ENCODE peak calls at places on chromosomes 6 and 20, in eight cellular contexts. E, K, L, S, B, W, J and G are unnamed samples.

GRCh38 chr6:11094411-11094851 is 797 bp downstream of the SMIM13 start:
- DNase-seq in E (peak; percentile 33), K (peak; percentile 42), L (peak; percentile 52), S (peak; percentile 43), B (peak; percentile 72), W (no peak), J (peak; percentile 44), G (peak; percentile 46)

GRCh38 chr20:50561379-50562078 is 51.3 kb downstream of the PTPN1 start:
- DNase-seq in E (peak; percentile 16), K (peak; percentile 89), L (no peak), S (peak; percentile 94), B (peak; percentile 73), W (peak; percentile 90), J (peak; percentile 97), G (peak; percentile 93)

GRCh38 chr6:97440590-97441176 is 157.7 kb upstream of the MMS22L start:
- DNase-seq in E (no peak), K (peak; percentile 22), L (no peak), S (peak; percentile 25), B (no peak), W (no peak), J (peak; percentile 21), G (peak; percentile 33)

GRCh38 chr20:18284805-18285533 is 3.4 kb upstream of the ZNF133 start:
- DNase-seq in E (no peak), K (no peak), L (no peak), S (peak; percentile 20), B (no peak), W (no peak), J (no peak), G (no peak)

GRCh38 chr20:41183831-41184230 is 46.5 kb downstream of the PLCG1 start:
- DNase-seq in E (no peak), K (no peak), L (no peak), S (no peak), B (no peak), W (no peak), J (no peak), G (no peak)

GRCh38 chr20:32521780-32522524 is 63.2 kb downstream of the NOL4L start:
- DNase-seq in E (peak; percentile 75), K (peak; percentile 34), L (peak; percentile 68), S (peak; percentile 57), B (no peak), W (no peak), J (peak; percentile 22), G (peak; percentile 71)

GRCh38 chr20:38420232-38421085 is 14.7 kb downstream of the SNHG17 start:
- DNase-seq in E (no peak), K (no peak), L (no peak), S (no peak), B (peak; percentile 20), W (no peak), J (no peak), G (peak; percentile 25)

GRCh38 chr6:85494551-85495337 is 44.9 kb downstream of the NT5E start:
- DNase-seq in E (no peak), K (peak; percentile 28), L (no peak), S (no peak), B (no peak), W (no peak), J (peak; percentile 58), G (peak; percentile 47)

GRCh38 chr20:25310921-25311728 is 63.2 kb downstream of the PYGB start:
- DNase-seq in E (no peak), K (peak; percentile 94), L (peak; percentile 34), S (peak; percentile 52), B (peak; percentile 60), W (peak; percentile 58), J (no peak), G (peak; percentile 63)

GRCh38 chr6:134247271-134247833 is 70.6 kb downstream of the SGK1 start:
- DNase-seq in E (peak; percentile 66), K (no peak), L (no peak), S (no peak), B (no peak), W (no peak), J (peak; percentile 85), G (no peak)

GRCh38 chr20:17565164-17565845 is 4.6 kb upstream of the DSTN start:
- DNase-seq in E (no peak), K (peak; percentile 65), L (no peak), S (no peak), B (no peak), W (no peak), J (no peak), G (peak; percentile 48)

GRCh38 chr6:88422831-88423230 is 256.7 kb upstream of the CNR1 start:
- DNase-seq in E (no peak), K (no peak), L (no peak), S (no peak), B (no peak), W (no peak), J (no peak), G (peak; percentile 29)

GRCh38 chr6:138297761-138298298 is 79.5 kb upstream of the PBOV1 start:
- DNase-seq in E (no peak), K (peak; percentile 32), L (no peak), S (no peak), B (no peak), W (no peak), J (peak; percentile 38), G (no peak)

GRCh38 chr6:62640749-62641148 is 354.7 kb upstream of the KHDRBS2 start:
- DNase-seq in E (no peak), K (no peak), L (no peak), S (no peak), B (no peak), W (no peak), J (no peak), G (peak; percentile 1)

GRCh38 chr20:23120936-23121765 is 35.0 kb upstream of the CD93 start:
- DNase-seq in E (no peak), K (peak; percentile 8), L (peak; percentile 30), S (no peak), B (peak; percentile 63), W (no peak), J (no peak), G (no peak)

GRCh38 chr6:69887026-69887425 is 20.7 kb downstream of the COL19A1 start:
- DNase-seq in E (no peak), K (no peak), L (no peak), S (no peak), B (no peak), W (no peak), J (peak; percentile 29), G (peak; percentile 66)

GRCh38 chr6:169847773-169848380 is 96.5 kb downstream of the ERMARD start:
- DNase-seq in E (no peak), K (no peak), L (no peak), S (no peak), B (no peak), W (no peak), J (peak; percentile 40), G (no peak)

GRCh38 chr6:97203343-97203742 is 79.7 kb downstream of the MMS22L start:
- DNase-seq in E (no peak), K (peak; percentile 8), L (no peak), S (no peak), B (no peak), W (peak; percentile 65), J (peak; percentile 15), G (no peak)

DNA sequence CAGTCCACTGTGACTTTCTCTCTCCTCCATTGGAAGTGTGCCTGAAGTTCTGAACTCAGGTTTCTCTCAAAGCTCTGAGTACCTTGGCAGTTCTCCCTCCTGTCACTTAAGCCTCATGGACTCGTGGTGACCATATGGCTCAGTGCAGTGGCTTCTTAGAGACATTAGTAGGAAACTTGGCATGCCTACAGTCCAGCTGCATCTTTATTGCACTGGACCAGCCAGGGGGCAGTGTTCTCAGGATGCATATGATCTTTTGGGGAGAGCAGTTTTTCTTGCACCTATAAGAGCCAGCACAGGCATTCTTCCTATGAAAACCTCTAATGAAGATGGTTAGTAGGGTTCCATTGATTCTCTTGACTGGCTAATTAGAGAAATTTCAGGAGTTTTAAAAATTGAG is 47.5 kb upstream of the KCNK16 start:
- DNase-seq in E (no peak), K (no peak), L (no peak), S (no peak), B (no peak), W (no peak), J (peak; percentile 2), G (no peak)
- TF ChIP-seq CTCF in E (no peak), K (peak; percentile 40), L (no peak), S (no peak), B (peak; percentile 23), W (peak; percentile 3), J (peak; percentile 27), G (peak; percentile 25)

GRCh38 chr6:75204959-75205775 is 686 bp downstream of the COL12A1 start:
- DNase-seq in E (peak; percentile 18), K (peak; percentile 75), L (peak; percentile 64), S (peak; percentile 85), B (peak; percentile 72), W (peak; percentile 47), J (peak; percentile 44), G (peak; percentile 79)

GRCh38 chr6:75207211-75207984 is 1.5 kb upstream of the COL12A1 start:
- DNase-seq in E (no peak), K (peak; percentile 72), L (peak; percentile 35), S (peak; percentile 32), B (no peak), W (no peak), J (no peak), G (peak; percentile 24)

GRCh38 chr6:75205776-75206334 is at the start of gene COL12A1:
- DNase-seq in E (no peak), K (peak; percentile 100), L (peak; percentile 94), S (peak; percentile 99), B (peak; percentile 96), W (peak; percentile 99), J (peak; percentile 95), G (peak; percentile 99)

GRCh38 chr6:75204222-75204958 is 1.5 kb downstream of the COL12A1 start:
- DNase-seq in E (peak; percentile 20), K (peak; percentile 90), L (peak; percentile 81), S (peak; percentile 97), B (peak; percentile 92), W (peak; percentile 88), J (peak; percentile 74), G (peak; percentile 97)

GRCh38 chr6:75206338-75207210 is 721 bp upstream of the COL12A1 start:
- DNase-seq in E (no peak), K (peak; percentile 57), L (peak; percentile 32), S (no peak), B (no peak), W (no peak), J (no peak), G (peak; percentile 48)
- H3K4me3 ChIP-seq in E (no peak overlapping the region), K (peak overlapping the region; percentile 100), L (peak overlapping the region; percentile 47), S (peak overlapping the region; percentile 87), B (peak overlapping the region; percentile 81), W (peak overlapping the region; percentile 97), J (peak overlapping the region; percentile 28), G (peak overlapping the region; percentile 84)

DNA sequence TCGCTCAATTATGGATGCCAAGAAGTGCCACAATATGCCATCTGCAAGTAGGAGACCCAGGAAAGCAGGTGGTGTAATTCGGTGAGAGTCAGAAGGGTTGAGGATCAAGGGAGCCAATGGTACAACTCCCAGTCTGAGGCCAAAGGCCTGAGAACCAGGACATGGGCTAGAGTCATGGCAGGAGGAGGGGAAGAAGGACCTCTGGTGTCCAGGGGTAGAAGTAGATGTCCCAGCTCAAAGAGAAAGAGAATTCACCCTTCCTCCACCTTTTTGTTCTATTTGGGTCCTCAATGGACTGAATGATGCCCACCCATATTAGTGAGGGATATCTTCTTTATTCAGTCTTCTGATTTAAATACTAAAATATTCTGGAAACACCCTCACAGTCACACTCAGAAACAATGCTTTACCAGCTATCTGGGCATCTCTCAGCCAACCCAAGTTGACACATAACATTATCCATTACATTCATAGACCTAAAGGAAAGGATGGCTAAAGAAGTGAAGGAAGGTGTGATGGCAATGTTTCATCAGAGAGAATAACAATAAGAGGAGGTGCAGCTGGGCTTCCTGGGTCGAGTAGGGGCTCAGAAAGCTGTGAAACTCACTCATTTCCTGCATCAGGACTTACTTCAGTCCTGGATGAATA is 21.2 kb upstream of the HLA-DQA1 start:
- DNase-seq in E (no peak), K (no peak), L (no peak), S (no peak), B (no peak), W (no peak), J (no peak), G (no peak)
- TF ChIP-seq CTCF in E (no peak), K (no peak), L (no peak), S (no peak), B (no peak), W (no peak), J (no peak), G (no peak)

GRCh38 chr6:27599859-27600532 is 127.1 kb upstream of the ZNF184 start:
- DNase-seq in E (no peak), K (no peak), L (no peak), S (no peak), B (no peak), W (no peak), J (no peak), G (no peak)
- H3K4me3 ChIP-seq in E (no peak overlapping the region), K (no peak overlapping the region), L (no peak overlapping the region), S (no peak overlapping the region), B (no peak overlapping the region), W (no peak overlapping the region), J (no peak overlapping the region), G (no peak overlapping the region)